ENCODE peak calls at places on chromosomes 13 and 19, in ten cellular contexts. P, M, Z, R, D, I, K, X, E and O are unnamed samples.

GRCh38 chr19:10499550-10500246 is 3.5 kb downstream of the KEAP1 start:
- DNase-seq in E (no peak), Z (no peak), X (no peak), R (no peak), M (no peak), I (no peak), K (no peak), D (no peak), P (no peak), O (no peak)

GRCh38 chr13:79108914-79109643 is 297.0 kb downstream of the RBM26 start:
- DNase-seq in D (peak), E (no peak), R (no peak), P (no peak), M (no peak), X (no peak), I (no peak), Z (no peak), K (no peak), O (no peak)

GRCh38 chr19:16066611-16067104 is 9.6 kb upstream of the TPM4 start:
- DNase-seq in X (peak), P (no peak), R (no peak), D (peak), I (no peak), K (peak), E (peak), M (peak), Z (no peak), O (no peak)

GRCh38 chr19:45553464-45553863 is 31.1 kb downstream of the OPA3 start:
- DNase-seq in P (peak), E (no peak), Z (no peak), I (no peak), R (no peak), X (no peak), D (no peak), M (no peak), K (no peak), O (peak)

GRCh38 chr13:111325941-111326620 is 5.6 kb downstream of the TEX29 start:
- DNase-seq in K (no peak), X (no peak), D (no peak), R (no peak), E (no peak), I (no peak), M (no peak), P (no peak), Z (no peak), O (no peak)

GRCh38 chr19:4337906-4338440 is 654 bp downstream of the STAP2 start:
- DNase-seq in X (no peak), M (no peak), Z (no peak), D (no peak), I (peak), E (no peak), K (peak), P (no peak), R (no peak), O (peak)

GRCh38 chr19:10654610-10655456 is 687 bp downstream of the ILF3 start:
- DNase-seq in X (peak), K (peak), P (peak), R (peak), E (peak), I (peak), D (peak), M (peak), Z (peak), O (peak)

GRCh38 chr13:91031508-91031907 is 316.0 kb upstream of the MIR17HG start:
- DNase-seq in M (no peak), E (no peak), Z (no peak), P (no peak), X (no peak), D (no peak), I (no peak), K (no peak), R (no peak), O (no peak)

GRCh38 chr19:36931684-36932083 is 15.6 kb downstream of the ZNF568 start:
- DNase-seq in Z (no peak), X (no peak), D (no peak), E (no peak), P (no peak), R (no peak), I (no peak), K (no peak), M (no peak), O (no peak)

GRCh38 chr13:85347251-85347650 is 452.0 kb downstream of the SLITRK6 start:
- DNase-seq in R (no peak), D (no peak), P (no peak), M (no peak), E (no peak), K (peak), I (peak), Z (no peak), X (no peak), O (no peak)

GRCh38 chr13:30042272-30042671 is 191.9 kb upstream of the UBL3 start:
- DNase-seq in R (no peak), P (no peak), Z (no peak), D (no peak), K (no peak), I (no peak), E (no peak), M (no peak), X (no peak), O (no peak)

GRCh38 chr19:47675271-47675670 is 38.0 kb upstream of the EHD2 start:
- DNase-seq in R (no peak), K (no peak), D (no peak), I (no peak), Z (no peak), E (no peak), M (no peak), X (no peak), P (no peak), O (no peak)

GRCh38 chr19:33513424-33513823 is 8.2 kb downstream of the PEPD start:
- DNase-seq in M (no peak), K (no peak), R (no peak), Z (no peak), X (no peak), P (no peak), E (no peak), D (no peak), I (no peak), O (no peak)

GRCh38 chr13:99894835-99895427 is 76.6 kb downstream of the ZIC5 start:
- DNase-seq in E (no peak), I (peak), Z (no peak), X (no peak), D (no peak), M (no peak), R (no peak), K (no peak), P (no peak), O (peak)

GRCh38 chr13:73733691-73734090 is 400.5 kb downstream of the KLF12 start:
- DNase-seq in Z (no peak), M (no peak), R (no peak), K (no peak), X (no peak), P (no peak), I (no peak), E (no peak), D (no peak), O (no peak)

GRCh38 chr13:100473493-100474044 is 115.0 kb downstream of the GGACT start:
- DNase-seq in R (no peak), X (no peak), P (no peak), Z (peak), M (no peak), I (no peak), D (no peak), E (no peak), K (no peak), O (peak)

GRCh38 chr13:59734393-59734792 is 429.3 kb downstream of the DIAPH3 start:
- DNase-seq in I (no peak), P (no peak), R (no peak), E (peak), Z (no peak), X (no peak), D (no peak), K (no peak), M (peak), O (peak)

GRCh38 chr13:113520571-113520970 is 30.1 kb upstream of the DCUN1D2 start:
- DNase-seq in I (no peak), M (no peak), Z (no peak), D (no peak), R (no peak), P (no peak), X (no peak), E (no peak), K (no peak), O (no peak)

GRCh38 chr19:46603752-46604241 is 2.7 kb downstream of the CALM3 start:
- DNase-seq in P (no peak), R (no peak), X (no peak), E (no peak), Z (no peak), K (no peak), D (no peak), I (no peak), M (no peak), O (no peak)

GRCh38 chr19:27775395-27775794 is 1437.6 kb downstream of the UQCRFS1 start:
- DNase-seq in I (no peak), R (no peak), X (no peak), M (no peak), Z (no peak), K (no peak), D (no peak), P (no peak), E (peak), O (no peak)

GRCh38 chr13:98822238-98822606 is 69.8 kb upstream of the SLC15A1 start:
- DNase-seq in Z (no peak), K (peak), R (no peak), M (no peak), I (peak), D (no peak), E (no peak), P (no peak), X (no peak), O (no peak)

GRCh38 chr19:52270266-52270885 is 989 bp downstream of the ZNF766 start:
- DNase-seq in Z (no peak), I (no peak), R (no peak), D (no peak), X (peak), P (no peak), K (peak), M (peak), E (no peak), O (peak)

GRCh38 chr19:11453468-11454341 is 18.3 kb downstream of the PRKCSH start:
- DNase-seq in M (peak), I (no peak), Z (no peak), E (peak), D (no peak), X (no peak), R (no peak), P (no peak), K (no peak), O (peak)

GRCh38 chr19:6718741-6719539 is 1.5 kb downstream of the C3 start:
- DNase-seq in R (no peak), D (no peak), X (peak), E (peak), K (no peak), Z (no peak), M (peak), P (no peak), I (peak), O (peak)

GRCh38 chr13:27789153-27789494 is 3.2 kb upstream of the GSX1 start:
- DNase-seq in E (peak), Z (no peak), X (peak), M (no peak), P (no peak), I (no peak), D (no peak), R (no peak), K (no peak), O (no peak)
- H3K4me2 ChIP-seq in E (peak), Z (no peak), X (peak), M (peak), P (peak), I (no peak), D (no peak), R (no peak), K (no peak), O (peak)

GRCh38 chr19:31352782-31353651 is 3.8 kb upstream of the TSHZ3 start:
- DNase-seq in X (no peak), R (no peak), Z (no peak), I (no peak), K (no peak), D (no peak), P (no peak), E (no peak), M (no peak), O (peak)

GRCh38 chr19:31354919-31355318 is 5.7 kb upstream of the TSHZ3 start:
- DNase-seq in I (no peak), D (no peak), K (no peak), Z (no peak), P (no peak), R (no peak), M (no peak), X (no peak), E (no peak), O (peak)

GRCh38 chr19:31353826-31354225 is 4.6 kb upstream of the TSHZ3 start:
- DNase-seq in I (no peak), M (no peak), R (no peak), P (no peak), K (no peak), D (no peak), E (no peak), Z (no peak), X (no peak), O (peak)

GRCh38 chr19:31355330-31356289 is 6.4 kb upstream of the TSHZ3 start:
- DNase-seq in M (no peak), X (no peak), Z (no peak), K (peak), P (no peak), E (no peak), D (no peak), R (no peak), I (peak), O (peak)

DNA sequence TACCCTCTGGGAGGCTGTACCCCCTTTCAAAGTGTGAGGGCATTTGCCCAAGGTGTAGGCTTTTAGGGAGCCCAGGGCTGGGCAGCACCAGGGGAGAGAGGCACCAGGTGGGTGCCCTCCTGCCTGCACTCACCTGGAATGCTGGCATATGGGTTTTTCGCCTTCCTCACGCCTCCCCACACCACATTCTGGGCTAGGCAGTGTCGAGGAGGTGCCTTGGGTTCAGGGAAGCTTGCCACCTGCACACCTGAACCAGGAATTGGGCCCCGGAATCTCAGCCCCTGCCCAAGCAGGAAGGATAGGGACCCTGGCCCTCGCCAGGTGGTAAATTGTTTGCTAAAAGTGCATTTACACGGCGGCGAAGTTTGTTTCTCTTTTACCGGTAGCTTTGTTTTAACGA is 5.1 kb upstream of the TSHZ3 start:
- DNase-seq in Z (no peak), M (no peak), E (no peak), P (no peak), K (no peak), X (no peak), D (no peak), R (no peak), I (no peak), O (no peak)
- H3K4me2 ChIP-seq in Z (no peak), M (no peak), E (no peak), P (peak), K (no peak), X (no peak), D (no peak), R (no peak), I (no peak), O (peak)

GRCh38 chr19:48738557-48739399 is 1.6 kb downstream of the RASIP1 start:
- DNase-seq in M (peak), Z (peak), R (peak), I (peak), P (peak), X (peak), D (peak), E (peak), K (peak), O (peak)
- H3K4me2 ChIP-seq in M (peak), Z (peak), R (peak), I (peak), P (peak), X (peak), D (no peak), E (peak), K (peak), O (peak)

DNA sequence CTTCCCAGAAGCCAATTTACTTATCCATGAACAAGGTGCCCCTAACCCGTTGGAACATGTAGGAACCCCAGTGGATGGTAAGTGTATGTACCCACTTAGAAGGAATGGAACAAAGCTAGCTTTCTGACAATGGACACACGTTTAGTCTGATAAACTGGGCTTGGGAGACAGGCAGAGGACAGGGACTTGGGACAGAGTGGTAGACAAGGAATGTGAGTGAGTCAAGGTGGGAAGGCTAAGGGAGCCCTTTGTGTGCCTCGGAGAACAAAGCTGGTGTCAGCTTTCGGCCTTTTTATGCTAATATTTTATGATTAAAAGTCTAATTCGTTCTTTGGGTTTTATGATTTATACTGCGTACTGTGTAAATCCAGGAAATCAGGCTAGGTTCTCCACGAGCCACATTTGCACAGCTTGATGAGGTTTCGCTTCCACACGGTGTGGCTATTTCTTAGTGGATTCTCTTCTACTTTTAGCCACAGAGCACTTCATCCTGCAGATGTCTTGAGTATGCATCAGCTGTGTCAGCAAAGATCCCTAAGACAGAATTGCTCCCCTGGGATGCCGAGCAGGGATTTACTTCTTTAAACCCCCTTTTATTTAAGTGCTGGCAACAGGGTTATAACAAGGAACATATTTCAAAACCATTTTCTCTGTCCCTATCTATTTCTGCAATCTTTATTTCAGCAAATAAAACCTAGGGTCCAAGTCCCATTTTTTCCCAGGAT is 258.5 kb downstream of the DLEU7 start:
- DNase-seq in I (peak), R (no peak), K (no peak), Z (no peak), M (no peak), P (no peak), D (no peak), X (no peak), E (no peak), O (peak)
- H3K4me2 ChIP-seq in I (no peak), R (no peak), K (no peak), Z (no peak), M (no peak), P (no peak), D (no peak), X (no peak), E (no peak), O (peak)

GRCh38 chr19:1882089-1882785 is 3.1 kb downstream of the ABHD17A start:
- DNase-seq in R (no peak), X (no peak), P (no peak), K (no peak), M (peak), I (no peak), E (peak), Z (no peak), D (no peak), O (peak)
- H3K4me2 ChIP-seq in R (no peak), X (peak), P (peak), K (no peak), M (peak), I (no peak), E (peak), Z (no peak), D (no peak), O (peak)